ENCODE peak calls at places on chromosomes 13 and 19, in six cellular contexts. I is IMR-90, H is H9, J is mesenchymal stem cell, B is trophoblast cell, A is H1. D is an unnamed sample.
A peak's percentile ranks its signal among the peaks of the same experiment; 100 is the strongest.

GRCh38 chr19:46125447-46125846 is 959 bp upstream of the IGFL3 start:
- DNase-seq in I (no peak), H (no peak), J (no peak), B (no peak), A (no peak), D (no peak)

GRCh38 chr13:31119966-31120733 is 41.6 kb downstream of the HSPH1 start:
- DNase-seq in I (peak; percentile 11), H (no peak), J (peak; percentile 21), B (no peak), A (no peak), D (no peak)

GRCh38 chr13:44350775-44351504 is 22.7 kb upstream of the SERP2 start:
- DNase-seq in I (no peak), H (no peak), J (no peak), B (peak; percentile 57), A (no peak), D (no peak)

GRCh38 chr19:55189424-55189823 is 9.3 kb upstream of the SYT5 start:
- DNase-seq in I (peak; percentile 95), H (peak; percentile 41), J (peak; percentile 92), B (peak; percentile 9), A (peak; percentile 29), D (no peak)

GRCh38 chr19:46256855-46257254 is 27.3 kb downstream of the IGFL1 start:
- DNase-seq in I (peak; percentile 31), H (no peak), J (peak; percentile 68), B (peak; percentile 87), A (no peak), D (no peak)

GRCh38 chr13:42660367-42660965 is 86.5 kb downstream of the TNFSF11 start:
- DNase-seq in I (peak; percentile 27), H (no peak), J (peak; percentile 12), B (no peak), A (no peak), D (no peak)

GRCh38 chr19:16736709-16737108 is 17.1 kb downstream of the NWD1 start:
- DNase-seq in I (no peak), H (no peak), J (no peak), B (peak; percentile 22), A (no peak), D (no peak)

GRCh38 chr19:43754312-43754561 is 525 bp downstream of the SMG9 start:
- DNase-seq in I (no peak), H (no peak), J (no peak), B (no peak), A (no peak), D (no peak)

GRCh38 chr13:72808917-72809500 is 27.1 kb downstream of the PIBF1 start:
- DNase-seq in I (peak; percentile 6), H (no peak), J (peak; percentile 28), B (peak; percentile 60), A (no peak), D (peak; percentile 9)

GRCh38 chr19:45070861-45071544 is 5.3 kb downstream of the ZNF296 start:
- DNase-seq in I (no peak), H (no peak), J (no peak), B (no peak), A (no peak), D (no peak)

GRCh38 chr13:75946746-75947397 is 310.7 kb downstream of the LMO7 start:
- DNase-seq in I (no peak), H (no peak), J (no peak), B (no peak), A (no peak), D (no peak)

GRCh38 chr19:6393982-6394412 is 1.0 kb upstream of the GTF2F1 start:
- DNase-seq in I (no peak), H (no peak), J (no peak), B (peak; percentile 56), A (no peak), D (no peak)

GRCh38 chr19:6536138-6536671 is 5.4 kb downstream of the TNFSF9 start:
- DNase-seq in I (no peak), H (peak; percentile 84), J (peak; percentile 29), B (peak; percentile 25), A (no peak), D (no peak)

GRCh38 chr19:33702606-33703437 is 81.1 kb downstream of the CHST8 start:
- DNase-seq in I (no peak), H (no peak), J (no peak), B (no peak), A (no peak), D (no peak)

GRCh38 chr19:33697766-33698165 is 76.0 kb downstream of the CHST8 start:
- DNase-seq in I (no peak), H (no peak), J (no peak), B (no peak), A (no peak), D (no peak)

GRCh38 chr19:33700408-33700757 is 78.6 kb downstream of the CHST8 start:
- DNase-seq in I (no peak), H (no peak), J (no peak), B (no peak), A (no peak), D (no peak)

GRCh38 chr19:33698576-33699435 is 77.1 kb downstream of the CHST8 start:
- DNase-seq in I (no peak), H (no peak), J (no peak), B (no peak), A (no peak), D (no peak)

DNA sequence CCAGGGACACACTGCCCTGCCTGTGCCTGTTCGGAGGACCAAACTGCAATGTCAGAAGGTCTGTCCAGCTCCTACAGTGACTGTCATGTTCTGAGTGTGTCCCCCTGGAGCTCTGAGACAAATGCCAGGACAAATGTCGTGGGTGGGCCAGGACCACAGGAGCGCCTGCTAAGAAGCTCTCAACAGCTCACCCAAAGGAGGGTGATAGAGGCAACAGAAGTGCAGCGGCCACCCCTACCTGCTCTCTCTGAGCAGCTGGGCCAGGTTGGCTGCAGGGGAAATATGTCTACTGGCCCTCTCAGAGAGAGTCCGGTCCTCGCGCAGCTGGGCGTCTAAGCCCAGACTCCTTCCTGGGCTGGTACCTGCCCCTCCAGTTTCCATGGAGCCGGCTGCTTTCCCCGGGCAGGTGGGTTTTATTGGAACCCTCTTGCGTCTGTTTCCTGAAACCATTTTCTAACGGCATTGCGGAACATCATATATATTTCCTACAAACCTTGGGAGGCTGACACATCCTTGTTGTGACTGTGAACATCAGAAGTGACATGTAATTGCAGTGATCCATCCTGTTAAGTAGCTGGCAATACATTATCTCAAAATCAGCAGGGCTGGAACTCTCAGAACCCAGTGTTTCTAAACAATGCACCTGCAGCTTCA is 78.1 kb downstream of the CHST8 start:
- DNase-seq in I (no peak), H (no peak), J (no peak), B (no peak), A (no peak), D (no peak)
- H3K27me3 ChIP-seq in I (no peaks in the 10 kb centered on the region), H (no peaks in the 10 kb centered on the region), J (peaks cover 6% of the 10 kb centered on the region), B (no peaks in the 10 kb centered on the region), A (no peaks in the 10 kb centered on the region), D (no peaks in the 10 kb centered on the region)

GRCh38 chr19:12778905-12779161 is 3.5 kb upstream of the HOOK2 start:
- DNase-seq in I (no peak), H (no peak), J (no peak), B (no peak), A (no peak), D (no peak)

GRCh38 chr19:12777217-12778019 is 2.1 kb upstream of the HOOK2 start:
- DNase-seq in I (peak; percentile 68), H (peak; percentile 84), J (peak; percentile 86), B (peak; percentile 87), A (no peak), D (no peak)

GRCh38 chr19:12779162-12779993 is 4.0 kb upstream of the HOOK2 start:
- DNase-seq in I (peak; percentile 77), H (no peak), J (peak; percentile 93), B (no peak), A (no peak), D (no peak)

GRCh38 chr19:12774588-12775555 is at the start of gene HOOK2:
- DNase-seq in I (no peak), H (peak; percentile 98), J (no peak), B (peak; percentile 97), A (no peak), D (no peak)

DNA sequence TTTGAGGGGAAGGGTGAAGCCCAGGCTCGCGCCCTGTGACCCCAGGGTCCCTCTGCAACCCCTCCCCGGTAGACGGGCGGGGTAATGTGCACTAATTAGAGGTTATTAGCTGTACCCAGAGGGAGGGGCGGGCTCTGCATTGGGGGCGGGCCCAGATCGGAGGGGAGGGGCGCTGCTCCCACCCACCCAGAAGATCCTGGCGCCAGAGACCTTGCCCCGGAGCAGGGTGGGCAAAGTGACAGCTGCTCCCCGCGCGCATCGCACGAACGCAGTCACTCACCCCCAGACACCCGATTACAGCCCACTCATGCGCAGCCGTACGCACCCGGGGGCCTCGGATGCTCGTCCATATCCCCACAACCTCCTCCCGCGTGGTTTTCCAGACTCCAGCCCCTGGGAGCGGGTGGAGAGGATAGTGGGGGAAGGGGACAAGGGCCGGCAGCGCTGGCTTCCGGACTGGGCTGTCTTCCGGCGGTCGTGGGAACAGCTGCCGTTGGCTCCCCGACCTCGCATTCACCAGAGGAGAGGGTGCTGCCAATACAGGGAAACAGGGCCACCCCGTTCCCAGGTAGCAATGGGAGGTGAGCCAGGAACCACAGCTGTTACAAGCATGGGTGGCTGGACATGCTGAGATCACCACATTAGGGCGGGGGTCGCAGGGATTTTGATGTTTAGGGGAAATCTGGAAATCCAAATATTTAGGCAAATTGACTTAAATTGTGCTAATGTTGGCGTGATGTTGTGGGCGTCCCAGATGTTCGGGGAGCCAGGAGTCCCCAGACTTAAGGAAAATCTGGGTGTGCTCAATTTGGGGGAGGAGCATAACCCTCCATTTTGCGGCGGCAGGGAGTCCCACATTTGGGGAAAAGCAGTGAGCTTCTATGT is 2.9 kb upstream of the HOOK2 start:
- DNase-seq in I (peak; percentile 75), H (peak; percentile 63), J (peak; percentile 94), B (peak; percentile 30), A (no peak), D (no peak)
- H2AFZ ChIP-seq in I (peak overlapping the region; percentile 98), H (no peak overlapping the region), J (no peak overlapping the region), B (peak overlapping the region; percentile 80), A (no peak overlapping the region), D (peak overlapping the region; percentile 94)

DNA sequence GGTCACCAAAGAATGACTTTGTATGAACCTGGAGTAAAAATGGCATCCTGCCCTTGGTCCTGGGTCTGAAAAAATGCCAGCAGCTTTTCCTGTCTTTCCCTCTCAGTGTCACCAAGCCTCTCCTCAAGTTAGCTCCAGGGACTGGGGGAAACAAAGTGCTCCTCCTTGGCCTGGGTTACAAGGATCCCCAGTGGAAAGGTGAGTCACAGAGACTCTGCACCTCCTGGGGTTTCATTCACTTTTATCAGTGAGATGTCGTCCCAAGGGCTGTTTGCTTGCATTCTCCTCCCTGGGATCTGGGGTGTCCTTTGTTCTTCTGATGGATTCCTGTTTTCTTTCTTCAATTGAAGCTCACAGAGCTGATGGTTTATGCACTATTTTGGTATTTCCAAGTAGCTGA is 93.2 kb upstream of the CSNK1A1L start:
- DNase-seq in I (no peak), H (peak; percentile 51), J (no peak), B (no peak), A (peak; percentile 41), D (peak; percentile 8)
- H2BK120ac ChIP-seq in I (peak overlapping the region; percentile 73), H (no peak overlapping the region), J (no peak overlapping the region), B (no peak overlapping the region), A (peak overlapping the region; percentile 44), D (no peak overlapping the region)

GRCh38 chr19:3251229-3251628 is 26.8 kb downstream of the CELF5 start:
- DNase-seq in I (no peak), H (no peak), J (no peak), B (no peak), A (no peak), D (no peak)

GRCh38 chr19:3250675-3251074 is 26.2 kb downstream of the CELF5 start:
- DNase-seq in I (no peak), H (no peak), J (no peak), B (peak; percentile 67), A (no peak), D (no peak)

GRCh38 chr19:3248728-3249315 is 24.4 kb downstream of the CELF5 start:
- DNase-seq in I (no peak), H (no peak), J (no peak), B (no peak), A (no peak), D (no peak)

GRCh38 chr19:3252650-3253049 is 28.2 kb downstream of the CELF5 start:
- DNase-seq in I (no peak), H (no peak), J (no peak), B (no peak), A (no peak), D (no peak)

GRCh38 chr19:3249408-3249807 is 24.9 kb downstream of the CELF5 start:
- DNase-seq in I (no peak), H (peak; percentile 57), J (no peak), B (no peak), A (no peak), D (no peak)
- H3K27me3 ChIP-seq in I (peaks cover 4% of the 10 kb centered on the region), H (no peaks in the 10 kb centered on the region), J (peaks cover 30% of the 10 kb centered on the region), B (no peaks in the 10 kb centered on the region), A (no peaks in the 10 kb centered on the region), D (peaks cover 4% of the 10 kb centered on the region)

D was measured in neuronal stem cell.